ENCODE peak calls at places on chromosomes 16 and 17, in five cellular contexts. E is PC-3; O is PC-9; X is cardiac muscle cell; V is effector memory CD4-positive, alpha-beta T cell. C is an unnamed sample.

GRCh38 chr17:55432358-55433028 is 10.9 kb upstream of the MMD start:
- DNase-seq in O (peak; percentile 71), V (no peak), E (peak; percentile 69), X (no peak), C (no peak)

GRCh38 chr17:57749701-57750100 is 4.6 kb upstream of the CCDC182 start:
- DNase-seq in X (no peak), O (no peak), V (no peak), E (no peak), C (no peak)

GRCh38 chr16:5010576-5011329 is 23.0 kb downstream of the NAGPA start:
- DNase-seq in E (no peak), O (no peak), V (no peak), X (no peak), C (no peak)

GRCh38 chr17:7281953-7282751 is 634 bp downstream of the SLC2A4 start:
- DNase-seq in X (peak; percentile 83), E (no peak), O (no peak), V (no peak), C (no peak)

GRCh38 chr17:50603340-50603739 is 31.3 kb upstream of the ABCC3 start:
- DNase-seq in O (no peak), E (no peak), V (no peak), X (no peak), C (no peak)

GRCh38 chr17:41863074-41863843 is 2.0 kb downstream of the KLHL11 start:
- DNase-seq in E (no peak), X (no peak), V (no peak), O (no peak), C (no peak)

GRCh38 chr17:61414141-61414935 is 14.7 kb downstream of the TBX2 start:
- DNase-seq in E (peak; percentile 34), X (no peak), O (no peak), V (no peak), C (no peak)

GRCh38 chr16:14510581-14510938 is 119.5 kb downstream of the PARN start:
- DNase-seq in O (no peak), V (no peak), E (no peak), X (no peak), C (no peak)

GRCh38 chr17:82201498-82201910 is 11.1 kb downstream of the CCDC57 start:
- DNase-seq in V (no peak), X (no peak), E (no peak), O (no peak), C (no peak)

GRCh38 chr16:88533381-88533831 is 36.8 kb upstream of the ZC3H18 start:
- DNase-seq in O (no peak), V (no peak), E (peak; percentile 32), X (no peak), C (no peak)

GRCh38 chr16:13833510-13833909 is 86.4 kb upstream of the ERCC4 start:
- DNase-seq in V (no peak), O (no peak), E (no peak), X (no peak), C (no peak)

GRCh38 chr17:36501351-36501750 is 14.9 kb downstream of the ZNHIT3 start:
- DNase-seq in V (no peak), O (no peak), E (no peak), X (no peak), C (no peak)

GRCh38 chr16:66320774-66321173 is 45.7 kb upstream of the CDH5 start:
- DNase-seq in V (no peak), E (no peak), X (no peak), O (no peak), C (no peak)

GRCh38 chr16:22070361-22071351 is 21.7 kb upstream of the VWA3A start:
- DNase-seq in O (no peak), E (no peak), X (no peak), V (no peak), C (no peak)

GRCh38 chr16:35533683-35534082 is 2074.3 kb downstream of the TP53TG3F start:
- DNase-seq in O (no peak), X (no peak), E (no peak), V (no peak), C (no peak)

GRCh38 chr17:13477180-13477611 is 124.5 kb downstream of the HS3ST3A1 start:
- DNase-seq in E (peak; percentile 39), O (no peak), V (no peak), X (no peak), C (no peak)

GRCh38 chr16:20865420-20866126 is 34.6 kb downstream of the DCUN1D3 start:
- DNase-seq in V (no peak), E (peak; percentile 14), O (no peak), X (no peak), C (no peak)

GRCh38 chr17:17669081-17669850 is 12.0 kb upstream of the RAI1 start:
- DNase-seq in V (no peak), E (no peak), O (no peak), X (no peak), C (no peak)

GRCh38 chr17:17387461-17388362 is 84.5 kb downstream of the NT5M start:
- DNase-seq in E (peak; percentile 74), V (no peak), O (peak; percentile 75), X (peak; percentile 44), C (no peak)

GRCh38 chr17:79626156-79626890 is 15.5 kb upstream of the RBFOX3 start:
- DNase-seq in X (no peak), E (no peak), V (no peak), O (no peak), C (no peak)

GRCh38 chr16:70561623-70562022 is 38.0 kb downstream of the SF3B3 start:
- DNase-seq in X (no peak), V (no peak), E (no peak), O (peak; percentile 98), C (no peak)

GRCh38 chr17:60392845-60393702 is 1.1 kb upstream of the USP32 start:
- DNase-seq in V (no peak), X (peak; percentile 32), E (peak; percentile 61), O (no peak), C (no peak)

DNA sequence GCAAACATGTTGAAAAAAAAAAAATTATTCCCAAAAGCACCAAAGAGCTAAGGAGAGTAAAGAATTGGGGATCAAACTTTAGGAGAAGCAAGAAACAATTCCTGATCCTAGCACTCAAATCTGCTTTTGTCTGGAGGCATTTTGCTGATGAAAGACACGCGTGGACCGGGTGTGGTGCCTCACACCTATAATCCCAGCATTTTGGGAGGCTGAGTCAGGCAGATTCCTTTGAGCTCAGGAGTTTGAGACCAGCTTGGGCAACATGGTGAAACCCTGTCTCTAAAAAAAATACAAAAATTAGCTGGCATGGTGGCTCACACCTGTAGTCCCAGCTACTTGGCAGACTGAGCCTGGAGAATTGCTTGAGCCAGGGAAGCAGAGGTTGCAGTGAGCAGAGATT is 35.4 kb downstream of the ZFP90 start:
- DNase-seq in O (no peak), E (no peak), V (no peak), X (no peak), C (no peak)
- H3K9me3 ChIP-seq in O (peaks cover 33% of the 10 kb centered on the region), E (peaks cover 4% of the 10 kb centered on the region), V (peaks cover 39% of the 10 kb centered on the region), X (no peaks in the 10 kb centered on the region), C (peaks cover 35% of the 10 kb centered on the region)

GRCh38 chr17:69858460-69858859 is 216.6 kb upstream of the KCNJ16 start:
- DNase-seq in V (no peak), E (no peak), O (no peak), X (no peak), C (no peak)
- H3K9me3 ChIP-seq in V (no peaks in the 10 kb centered on the region), E (no peaks in the 10 kb centered on the region), O (no peaks in the 10 kb centered on the region), X (no peaks in the 10 kb centered on the region), C (no peaks in the 10 kb centered on the region)

DNA sequence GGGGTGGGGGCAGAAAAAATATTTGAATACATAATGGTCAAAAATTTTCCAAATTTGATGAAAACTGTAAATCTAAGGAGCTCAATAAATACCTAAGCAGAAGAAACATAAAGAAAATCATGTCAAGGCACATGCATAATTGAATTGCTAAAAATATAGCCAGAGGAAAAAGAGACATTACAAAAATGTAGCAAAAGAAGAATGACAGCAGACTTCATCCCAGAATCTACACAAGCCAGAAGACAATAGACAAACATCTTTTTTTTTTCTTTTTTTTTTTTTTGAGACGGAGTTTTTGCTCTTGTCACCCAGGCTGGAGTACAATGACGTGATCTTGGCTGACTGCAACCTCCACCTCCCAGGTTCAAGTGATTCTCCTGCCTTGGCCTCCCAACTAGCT is 62.0 kb upstream of the ATP2A3 start:
- DNase-seq in E (no peak), X (no peak), O (no peak), V (no peak), C (no peak)
- H3K9me3 ChIP-seq in E (peaks cover 7% of the 10 kb centered on the region), X (no peaks in the 10 kb centered on the region), O (peaks cover 51% of the 10 kb centered on the region), V (no peaks in the 10 kb centered on the region), C (peaks cover 4% of the 10 kb centered on the region)

GRCh38 chr17:62794666-62794971 is 13.5 kb downstream of the MARCHF10 start:
- DNase-seq in V (no peak), X (no peak), O (no peak), E (no peak), C (no peak)

GRCh38 chr17:62790554-62790953 is 17.6 kb downstream of the MARCHF10 start:
- DNase-seq in O (peak; percentile 99), X (no peak), V (no peak), E (peak; percentile 96), C (no peak)

GRCh38 chr17:62792122-62792800 is 15.9 kb downstream of the MARCHF10 start:
- DNase-seq in E (peak; percentile 98), O (peak; percentile 98), X (no peak), V (no peak), C (no peak)

GRCh38 chr17:62791235-62792121 is 16.6 kb downstream of the MARCHF10 start:
- DNase-seq in X (peak; percentile 30), E (peak; percentile 69), O (peak; percentile 81), V (no peak), C (no peak)

GRCh38 chr17:62793919-62794665 is 14.0 kb downstream of the MARCHF10 start:
- DNase-seq in X (no peak), V (no peak), E (no peak), O (no peak), C (no peak)
- H3K9me3 ChIP-seq in X (no peaks in the 10 kb centered on the region), V (no peaks in the 10 kb centered on the region), E (no peaks in the 10 kb centered on the region), O (no peaks in the 10 kb centered on the region), C (no peaks in the 10 kb centered on the region)

GRCh38 chr17:14746784-14747575 is 446.1 kb downstream of the HS3ST3B1 start:
- DNase-seq in X (no peak), V (no peak), O (no peak), E (no peak), C (no peak)

GRCh38 chr17:14748036-14748715 is 447.3 kb downstream of the HS3ST3B1 start:
- DNase-seq in O (peak; percentile 44), E (peak; percentile 88), X (no peak), V (no peak), C (no peak)

GRCh38 chr17:14750866-14751265 is 450.0 kb downstream of the HS3ST3B1 start:
- DNase-seq in E (no peak), X (no peak), O (no peak), V (no peak), C (no peak)

GRCh38 chr17:14747576-14747940 is 446.7 kb downstream of the HS3ST3B1 start:
- DNase-seq in V (no peak), X (no peak), E (no peak), O (no peak), C (no peak)

DNA sequence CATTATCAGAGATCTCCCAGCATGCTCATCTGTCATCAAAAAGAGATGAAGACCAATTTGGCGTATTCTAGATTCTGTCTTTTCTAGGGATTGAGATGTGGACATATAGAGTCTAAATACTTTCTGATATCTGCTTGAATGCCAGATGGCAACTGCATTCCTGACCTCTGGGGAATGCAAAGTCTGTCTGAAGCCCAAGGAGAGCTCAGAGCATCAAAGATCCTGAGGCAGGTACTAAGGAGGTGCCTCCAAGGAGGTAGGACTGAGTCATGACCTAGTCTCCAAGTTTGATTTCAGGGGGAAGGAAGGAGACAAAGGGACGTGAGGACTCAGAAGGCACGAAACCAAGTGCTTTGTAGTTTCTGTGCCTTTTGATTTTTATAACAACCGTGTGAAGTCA is 448.4 kb downstream of the HS3ST3B1 start:
- DNase-seq in X (no peak), E (no peak), V (no peak), O (no peak), C (no peak)
- H3K9me3 ChIP-seq in X (no peaks in the 10 kb centered on the region), E (no peaks in the 10 kb centered on the region), V (no peaks in the 10 kb centered on the region), O (no peaks in the 10 kb centered on the region), C (no peaks in the 10 kb centered on the region)

C was measured in T-helper 17 cell.